ENCODE peak calls at places on chromosomes 16 and 17, in ten cellular contexts. Z, R, T, J, A, K, M, P, Q and X are unnamed samples. For H3K4me1, the result is how much of the 10 kb centered on the place peaks cover.

GRCh38 chr16:30417447-30418349 is 10.3 kb downstream of the ZNF771 start:
- DNase-seq in Z (peak), R (peak), T (peak), J (peak), A (peak), K (no peak), M (peak), P (peak), Q (peak), X (peak)

GRCh38 chr17:33433581-33433980 is 140.5 kb upstream of the ASIC2 start:
- DNase-seq in Z (no peak), R (no peak), T (no peak), J (no peak), A (no peak), K (no peak), M (no peak), P (no peak), Q (no peak), X (no peak)

GRCh38 chr17:75404739-75405364 is 626 bp downstream of the GRB2 start:
- DNase-seq in Z (peak), R (peak), T (peak), J (peak), A (no peak), K (no peak), M (no peak), P (no peak), Q (peak), X (peak)

GRCh38 chr17:3994221-3994576 is 30.0 kb upstream of the ATP2A3 start:
- DNase-seq in Z (no peak), R (no peak), T (no peak), J (no peak), A (no peak), K (no peak), M (no peak), P (no peak), Q (no peak), X (no peak)

GRCh38 chr16:66391726-66392670 is 25.5 kb downstream of the CDH5 start:
- DNase-seq in Z (peak), R (no peak), T (no peak), J (no peak), A (no peak), K (no peak), M (no peak), P (no peak), Q (no peak), X (no peak)

GRCh38 chr17:29977836-29978235 is 36.4 kb downstream of the EFCAB5 start:
- DNase-seq in Z (no peak), R (no peak), T (no peak), J (no peak), A (peak), K (no peak), M (no peak), P (no peak), Q (no peak), X (no peak)

GRCh38 chr16:19499481-19499880 is 22.4 kb downstream of the GDE1 start:
- DNase-seq in Z (no peak), R (no peak), T (no peak), J (no peak), A (no peak), K (no peak), M (no peak), P (no peak), Q (no peak), X (no peak)

GRCh38 chr17:35189291-35189690 is 4.9 kb downstream of the SLC35G3 start:
- DNase-seq in Z (no peak), R (no peak), T (no peak), J (no peak), A (peak), K (no peak), M (no peak), P (no peak), Q (no peak), X (no peak)

GRCh38 chr17:352421-353212 is at the start of gene RPH3AL:
- DNase-seq in Z (peak), R (peak), T (peak), J (peak), A (no peak), K (no peak), M (no peak), P (peak), Q (peak), X (no peak)

GRCh38 chr17:47192549-47192948 is 3.5 kb upstream of the CDC27 start:
- DNase-seq in Z (no peak), R (no peak), T (no peak), J (no peak), A (no peak), K (no peak), M (no peak), P (no peak), Q (no peak), X (no peak)

GRCh38 chr16:22070361-22071351 is 21.7 kb upstream of the VWA3A start:
- DNase-seq in Z (no peak), R (no peak), T (peak), J (no peak), A (peak), K (peak), M (no peak), P (no peak), Q (no peak), X (peak)

GRCh38 chr16:49453983-49454382 is 80.4 kb downstream of the C16orf78 start:
- DNase-seq in Z (no peak), R (no peak), T (no peak), J (no peak), A (no peak), K (no peak), M (no peak), P (no peak), Q (no peak), X (peak)

GRCh38 chr16:60059141-60059540 is 1325.0 kb upstream of the GOT2 start:
- DNase-seq in Z (no peak), R (no peak), T (no peak), J (no peak), A (no peak), K (no peak), M (no peak), P (no peak), Q (no peak), X (no peak)

GRCh38 chr16:81551141-81551808 is 106.7 kb downstream of the CMIP start:
- DNase-seq in Z (no peak), R (no peak), T (no peak), J (no peak), A (no peak), K (no peak), M (no peak), P (peak), Q (no peak), X (no peak)

GRCh38 chr17:28492352-28493310 is 13.5 kb upstream of the FOXN1 start:
- DNase-seq in Z (no peak), R (no peak), T (no peak), J (no peak), A (peak), K (no peak), M (no peak), P (no peak), Q (no peak), X (no peak)

GRCh38 chr16:84507011-84507982 is 2.8 kb upstream of the MEAK7 start:
- DNase-seq in Z (no peak), R (peak), T (no peak), J (peak), A (no peak), K (no peak), M (no peak), P (peak), Q (no peak), X (no peak)

GRCh38 chr16:19843371-19843770 is 41.3 kb downstream of the GPRC5B start:
- DNase-seq in Z (no peak), R (no peak), T (no peak), J (no peak), A (no peak), K (no peak), M (no peak), P (no peak), Q (no peak), X (no peak)

GRCh38 chr16:8798535-8799157 is 1.0 kb downstream of the PMM2 start:
- DNase-seq in Z (no peak), R (no peak), T (no peak), J (no peak), A (no peak), K (no peak), M (no peak), P (no peak), Q (no peak), X (no peak)

GRCh38 chr17:8056232-8056975 is 17.5 kb downstream of the ALOX15B start:
- DNase-seq in Z (no peak), R (no peak), T (peak), J (peak), A (peak), K (peak), M (no peak), P (peak), Q (no peak), X (no peak)

GRCh38 chr16:80623376-80623775 is 82.6 kb downstream of the DYNLRB2 start:
- DNase-seq in Z (no peak), R (no peak), T (no peak), J (no peak), A (peak), K (no peak), M (no peak), P (no peak), Q (no peak), X (no peak)

GRCh38 chr16:4640572-4641305 is 16.1 kb downstream of the MGRN1 start:
- DNase-seq in Z (no peak), R (no peak), T (no peak), J (no peak), A (no peak), K (no peak), M (no peak), P (peak), Q (no peak), X (no peak)

GRCh38 chr16:31006086-31006385 is 4.4 kb downstream of the STX1B start:
- DNase-seq in Z (no peak), R (no peak), T (no peak), J (no peak), A (peak), K (no peak), M (no peak), P (no peak), Q (no peak), X (no peak)

GRCh38 chr16:25691519-25692091 is at the start of gene HS3ST4:
- DNase-seq in Z (peak), R (no peak), T (no peak), J (no peak), A (no peak), K (no peak), M (no peak), P (no peak), Q (peak), X (no peak)

GRCh38 chr16:29729116-29729521 is 16.7 kb downstream of the C16orf54 start:
- DNase-seq in Z (no peak), R (no peak), T (peak), J (no peak), A (peak), K (no peak), M (no peak), P (no peak), Q (peak), X (no peak)

GRCh38 chr17:7440823-7441174 is 1.5 kb downstream of the FGF11 start:
- DNase-seq in Z (peak), R (peak), T (peak), J (peak), A (no peak), K (no peak), M (no peak), P (no peak), Q (peak), X (peak)

GRCh38 chr17:1347681-1348318 is 52.2 kb downstream of the YWHAE start:
- DNase-seq in Z (no peak), R (peak), T (peak), J (peak), A (peak), K (peak), M (no peak), P (peak), Q (no peak), X (peak)

GRCh38 chr16:30078744-30079143 is 3.0 kb downstream of the PPP4C start:
- DNase-seq in Z (no peak), R (peak), T (peak), J (no peak), A (no peak), K (no peak), M (no peak), P (no peak), Q (no peak), X (no peak)

GRCh38 chr17:62098623-62099231 is 33.6 kb upstream of the MED13 start:
- DNase-seq in Z (no peak), R (no peak), T (no peak), J (no peak), A (no peak), K (no peak), M (no peak), P (no peak), Q (no peak), X (no peak)

GRCh38 chr17:7263071-7263800 is 958 bp upstream of the CLDN7 start:
- DNase-seq in Z (peak), R (no peak), T (no peak), J (peak), A (no peak), K (no peak), M (no peak), P (peak), Q (peak), X (no peak)

GRCh38 chr16:89096768-89097527 is 3.3 kb downstream of the ACSF3 start:
- DNase-seq in Z (no peak), R (no peak), T (no peak), J (no peak), A (no peak), K (no peak), M (no peak), P (no peak), Q (no peak), X (no peak)

GRCh38 chr17:63698886-63699637 is 863 bp downstream of the LIMD2 start:
- DNase-seq in Z (peak), R (peak), T (peak), J (peak), A (peak), K (no peak), M (no peak), P (peak), Q (peak), X (no peak)

GRCh38 chr17:69342896-69343644 is 16.1 kb upstream of the ABCA5 start:
- DNase-seq in Z (no peak), R (peak), T (no peak), J (no peak), A (no peak), K (no peak), M (no peak), P (no peak), Q (no peak), X (no peak)

GRCh38 chr16:84115919-84116719 is 623 bp downstream of the MBTPS1 start:
- DNase-seq in Z (no peak), R (no peak), T (peak), J (peak), A (peak), K (no peak), M (no peak), P (no peak), Q (no peak), X (no peak)

GRCh38 chr16:2449118-2449517 is 10.8 kb upstream of the TEDC2 start:
- DNase-seq in Z (no peak), R (no peak), T (no peak), J (no peak), A (no peak), K (no peak), M (no peak), P (no peak), Q (no peak), X (no peak)

GRCh38 chr17:82863941-82864720 is 24.3 kb upstream of the ZNF750 start:
- DNase-seq in Z (no peak), R (peak), T (peak), J (peak), A (peak), K (no peak), M (no peak), P (no peak), Q (no peak), X (peak)

GRCh38 chr17:82006468-82007227 is 16.0 kb downstream of the CENPX start:
- DNase-seq in Z (no peak), R (no peak), T (peak), J (no peak), A (peak), K (no peak), M (no peak), P (no peak), Q (no peak), X (peak)

GRCh38 chr17:62804822-62805221 is 3.3 kb downstream of the MARCHF10 start:
- DNase-seq in Z (no peak), R (no peak), T (no peak), J (no peak), A (peak), K (no peak), M (no peak), P (no peak), Q (no peak), X (no peak)

GRCh38 chr16:1999866-2000514 is 9.6 kb downstream of the ZNF598 start:
- DNase-seq in Z (no peak), R (peak), T (no peak), J (no peak), A (no peak), K (no peak), M (no peak), P (no peak), Q (no peak), X (no peak)

GRCh38 chr17:6995500-6996255 is at the start of gene ALOX12:
- DNase-seq in Z (peak), R (no peak), T (peak), J (no peak), A (no peak), K (no peak), M (no peak), P (no peak), Q (peak), X (peak)

DNA sequence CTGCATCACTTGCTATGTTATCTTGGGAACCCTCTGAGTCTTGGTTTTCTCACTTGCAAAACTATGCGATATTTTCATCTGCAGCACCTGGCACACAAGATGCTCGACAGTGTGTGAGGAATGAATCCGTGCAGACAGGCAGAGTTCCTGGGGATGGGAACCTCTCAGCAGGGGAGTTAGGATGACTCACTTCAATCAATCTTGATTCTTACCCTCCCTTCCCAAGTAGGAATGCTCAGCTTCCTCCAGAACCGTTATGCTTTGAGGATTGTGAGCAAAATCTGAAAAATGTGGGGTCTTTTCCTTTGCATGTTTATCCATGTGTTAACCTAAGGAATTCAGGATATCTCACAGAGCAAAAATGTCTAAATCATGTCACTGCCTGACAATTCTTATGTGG is 68.9 kb upstream of the HNF1B start:
- DNase-seq in Z (no peak), R (no peak), T (no peak), J (no peak), A (peak), K (no peak), M (no peak), P (no peak), Q (peak), X (no peak)
- TF ChIP-seq CTCF in Z (no peak), R (no peak), T (no peak), J (no peak), A (no peak), K (no peak), M (no peak), P (no peak), Q (no peak), X (no peak)

GRCh38 chr17:77467513-77467912 is 326.7 kb downstream of the SEC14L1 start:
- DNase-seq in Z (no peak), R (peak), T (no peak), J (no peak), A (no peak), K (no peak), M (no peak), P (peak), Q (no peak), X (no peak)

GRCh38 chr17:77466596-77467223 is 325.9 kb downstream of the SEC14L1 start:
- DNase-seq in Z (no peak), R (peak), T (no peak), J (no peak), A (no peak), K (no peak), M (no peak), P (no peak), Q (no peak), X (no peak)

GRCh38 chr17:77465358-77466041 is 324.7 kb downstream of the SEC14L1 start:
- DNase-seq in Z (peak), R (no peak), T (peak), J (peak), A (peak), K (peak), M (peak), P (peak), Q (peak), X (no peak)

GRCh38 chr17:77464988-77465357 is 324.2 kb downstream of the SEC14L1 start:
- DNase-seq in Z (no peak), R (no peak), T (no peak), J (no peak), A (no peak), K (no peak), M (no peak), P (no peak), Q (no peak), X (no peak)

DNA sequence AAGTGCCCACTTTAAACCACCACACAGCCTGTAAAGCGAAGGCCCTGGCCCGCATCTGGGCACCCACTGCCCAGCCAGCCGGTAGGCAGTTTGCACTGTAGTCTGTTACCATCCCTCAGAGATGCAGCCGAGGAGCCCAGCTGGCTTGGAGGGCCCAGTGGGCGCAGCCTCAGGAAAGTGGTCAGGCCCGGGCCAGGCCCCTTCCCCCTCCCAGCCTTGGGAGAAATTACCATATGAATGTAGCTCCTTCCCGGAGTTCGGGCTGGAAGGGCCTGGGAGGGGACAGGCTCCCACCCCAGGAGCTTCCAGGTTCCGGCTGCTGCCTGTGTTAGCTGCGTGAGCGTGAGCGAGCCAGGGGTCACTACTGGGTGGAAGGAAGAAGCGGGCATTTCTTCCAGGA is 325.4 kb downstream of the SEC14L1 start:
- DNase-seq in Z (peak), R (no peak), T (no peak), J (no peak), A (no peak), K (no peak), M (no peak), P (peak), Q (peak), X (no peak)
- H3K27ac ChIP-seq in Z (no peak), R (peak), T (peak), J (peak), A (peak), K (peak), M (peak), P (peak), Q (peak), X (peak)

GRCh38 chr16:14101415-14101814 is 30.3 kb downstream of the MRTFB start:
- DNase-seq in Z (no peak), R (no peak), T (no peak), J (no peak), A (no peak), K (no peak), M (no peak), P (no peak), Q (no peak), X (no peak)
- H3K4me1 ChIP-seq in Z (under half), R (half or more), T (under half), J (under half), A (under half), K (under half), M (under half), P (half or more), Q (under half), X (under half)

DNA sequence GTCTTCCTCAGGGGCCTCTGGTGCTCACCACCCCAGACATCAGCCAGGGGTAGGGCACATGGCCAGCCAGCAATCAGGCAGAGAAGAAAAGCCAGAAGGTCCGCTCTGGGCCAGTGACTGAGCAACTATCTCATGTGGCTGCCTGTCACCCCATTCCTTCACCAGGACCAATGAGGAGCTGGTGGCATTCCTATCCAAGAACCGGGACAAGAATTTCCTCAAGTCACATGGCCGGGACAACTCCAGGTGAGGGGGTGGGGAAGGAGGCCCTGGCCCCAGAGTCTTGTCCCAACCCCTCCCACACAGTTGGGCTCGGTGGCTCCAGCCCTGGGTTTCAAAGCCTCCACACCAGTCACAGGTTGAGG is 9.4 kb downstream of the XYLT2 start:
- DNase-seq in Z (no peak), R (no peak), T (no peak), J (no peak), A (no peak), K (no peak), M (no peak), P (no peak), Q (no peak), X (no peak)
- TF ChIP-seq CTCF in Z (no peak), R (no peak), T (no peak), J (no peak), A (no peak), K (no peak), M (no peak), P (no peak), Q (no peak), X (no peak)

GRCh38 chr16:68898026-68898425 is 54.7 kb downstream of the TANGO6 start:
- DNase-seq in Z (no peak), R (no peak), T (no peak), J (no peak), A (no peak), K (no peak), M (no peak), P (no peak), Q (no peak), X (no peak)
- H3K27ac ChIP-seq in Z (no peak), R (no peak), T (no peak), J (no peak), A (no peak), K (no peak), M (no peak), P (no peak), Q (peak), X (no peak)

GRCh38 chr17:80803451-80804428 is 187.9 kb upstream of the CHMP6 start:
- DNase-seq in Z (peak), R (peak), T (no peak), J (no peak), A (no peak), K (no peak), M (no peak), P (no peak), Q (no peak), X (peak)

GRCh38 chr17:80798595-80799552 is 192.8 kb upstream of the CHMP6 start:
- DNase-seq in Z (peak), R (no peak), T (no peak), J (no peak), A (no peak), K (no peak), M (no peak), P (no peak), Q (no peak), X (no peak)

GRCh38 chr17:80799553-80800403 is 191.9 kb upstream of the CHMP6 start:
- DNase-seq in Z (peak), R (peak), T (no peak), J (no peak), A (no peak), K (no peak), M (no peak), P (no peak), Q (no peak), X (no peak)

GRCh38 chr17:80802626-80803450 is 188.8 kb upstream of the CHMP6 start:
- DNase-seq in Z (peak), R (peak), T (no peak), J (no peak), A (no peak), K (no peak), M (no peak), P (no peak), Q (no peak), X (no peak)

GRCh38 chr17:80800775-80801391 is 190.8 kb upstream of the CHMP6 start:
- DNase-seq in Z (peak), R (no peak), T (no peak), J (no peak), A (no peak), K (no peak), M (no peak), P (no peak), Q (no peak), X (no peak)
- H3K4me1 ChIP-seq in Z (under half), R (under half), T (under half), J (under half), A (under half), K (under half), M (under half), P (under half), Q (under half), X (under half)